ENCODE peak calls at places on chromosomes 5 and 9, in four cellular contexts. O, V, R and K are unnamed samples.

GRCh38 chr5:142979636-142980035 is 209.5 kb downstream of the ARHGAP26 start:
- DNase-seq in R (no peak), O (no peak), V (no peak), K (no peak)

GRCh38 chr9:98206754-98207153 is 14.3 kb upstream of the CORO2A start:
- DNase-seq in V (no peak), O (no peak), R (no peak), K (no peak)

GRCh38 chr5:72519191-72519590 is 12.0 kb upstream of the ZNF366 start:
- DNase-seq in O (no peak), V (no peak), R (no peak), K (no peak)

GRCh38 chr5:39437469-39437868 is 12.7 kb upstream of the DAB2 start:
- DNase-seq in O (no peak), V (no peak), R (peak), K (no peak)

GRCh38 chr5:163259495-163259894 is 177.9 kb upstream of the CCNG1 start:
- DNase-seq in O (no peak), V (no peak), R (no peak), K (no peak)

GRCh38 chr9:116355153-116355827 is 201.7 kb downstream of the PAPPA start:
- DNase-seq in O (no peak), V (no peak), R (peak), K (no peak)

GRCh38 chr5:56615750-56616149 is 199.6 kb upstream of the MAP3K1 start:
- DNase-seq in R (no peak), O (no peak), V (no peak), K (no peak)

GRCh38 chr9:100150209-100150608 is 51.2 kb downstream of the INVS start:
- DNase-seq in O (no peak), V (no peak), R (no peak), K (no peak)

GRCh38 chr5:68479524-68479923 is 264.0 kb downstream of the PIK3R1 start:
- DNase-seq in V (no peak), O (no peak), R (no peak), K (no peak)

GRCh38 chr9:126459126-126459525 is 132.5 kb downstream of the MVB12B start:
- DNase-seq in V (no peak), R (no peak), O (no peak), K (no peak)

GRCh38 chr5:128826290-128826689 is 139.0 kb upstream of the SLC27A6 start:
- DNase-seq in R (no peak), V (no peak), O (no peak), K (no peak)

GRCh38 chr5:91383956-91384300 is 811 bp upstream of the ARRDC3 start:
- DNase-seq in V (no peak), R (peak), O (no peak), K (no peak)

GRCh38 chr9:126217797-126218196 is 108.8 kb upstream of the MVB12B start:
- DNase-seq in R (no peak), V (no peak), O (no peak), K (peak)

GRCh38 chr5:154076240-154076922 is 37.6 kb downstream of the MFAP3 start:
- DNase-seq in R (no peak), V (no peak), O (no peak), K (no peak)

GRCh38 chr9:121372563-121373400 is 2.7 kb upstream of the STOM start:
- DNase-seq in V (no peak), R (peak), O (peak), K (no peak)

GRCh38 chr5:179195561-179196419 is 135.6 kb downstream of the ZNF354C start:
- DNase-seq in O (no peak), V (no peak), R (no peak), K (no peak)

GRCh38 chr5:50888754-50889153 is 222.3 kb downstream of the PARP8 start:
- DNase-seq in O (no peak), R (no peak), V (no peak), K (no peak)

GRCh38 chr9:9920425-9920824 is 692.4 kb downstream of the PTPRD start:
- DNase-seq in R (no peak), V (no peak), O (no peak), K (no peak)

GRCh38 chr5:1292846-1293415 is 1.9 kb downstream of the TERT start:
- DNase-seq in R (no peak), V (no peak), O (no peak), K (peak)

GRCh38 chr5:57834829-57835554 is 352.4 kb upstream of the ACTBL2 start:
- DNase-seq in O (no peak), V (no peak), R (peak), K (no peak)

DNA sequence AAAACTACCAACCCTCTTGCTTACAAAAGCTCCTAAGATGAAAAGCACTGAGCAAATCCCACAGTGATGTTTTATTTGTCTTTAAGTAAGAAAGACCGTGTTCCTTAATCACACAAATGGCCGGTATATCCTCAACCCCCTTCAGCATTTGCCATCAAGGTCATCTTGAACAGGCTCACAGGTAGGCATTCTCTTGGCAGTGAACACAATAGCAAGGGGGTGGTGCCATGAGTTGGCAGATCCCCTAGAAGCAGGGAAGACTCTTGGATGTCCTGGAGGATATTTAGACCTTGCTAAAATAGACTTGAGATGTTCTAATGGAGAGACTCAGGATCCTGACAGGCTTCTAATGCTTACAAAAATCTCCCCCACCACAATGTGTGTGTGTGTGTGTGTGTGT is 323.0 kb downstream of the SPOCK1 start:
- DNase-seq in O (no peak), R (no peak), V (no peak), K (no peak)
- TF ChIP-seq PHF8 in O (no peak), R (no peak), V (no peak), K (no peak)

DNA sequence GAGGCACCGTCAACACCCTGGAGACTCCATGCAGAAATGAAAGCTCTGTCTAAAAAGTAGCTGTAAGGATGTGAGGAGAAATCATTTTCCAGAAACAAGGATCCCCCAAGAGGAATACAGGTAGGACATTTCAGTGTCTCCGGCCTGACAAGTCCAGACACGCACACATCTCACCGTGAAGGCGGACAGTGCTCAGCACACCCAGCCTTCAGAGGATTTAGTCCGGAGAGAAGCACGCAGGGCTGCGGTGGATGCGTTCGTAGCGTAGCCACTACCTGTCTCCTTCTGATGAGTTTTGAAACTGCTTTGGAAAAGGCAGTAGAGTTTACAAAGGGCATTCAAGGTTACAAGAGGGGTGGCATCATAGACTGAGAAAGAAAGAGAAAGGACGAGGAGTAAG is 110.6 kb upstream of the ERCC6L2 start:
- DNase-seq in R (no peak), O (no peak), V (no peak), K (no peak)
- TF ChIP-seq PHF8 in R (no peak), O (no peak), V (no peak), K (no peak)

DNA sequence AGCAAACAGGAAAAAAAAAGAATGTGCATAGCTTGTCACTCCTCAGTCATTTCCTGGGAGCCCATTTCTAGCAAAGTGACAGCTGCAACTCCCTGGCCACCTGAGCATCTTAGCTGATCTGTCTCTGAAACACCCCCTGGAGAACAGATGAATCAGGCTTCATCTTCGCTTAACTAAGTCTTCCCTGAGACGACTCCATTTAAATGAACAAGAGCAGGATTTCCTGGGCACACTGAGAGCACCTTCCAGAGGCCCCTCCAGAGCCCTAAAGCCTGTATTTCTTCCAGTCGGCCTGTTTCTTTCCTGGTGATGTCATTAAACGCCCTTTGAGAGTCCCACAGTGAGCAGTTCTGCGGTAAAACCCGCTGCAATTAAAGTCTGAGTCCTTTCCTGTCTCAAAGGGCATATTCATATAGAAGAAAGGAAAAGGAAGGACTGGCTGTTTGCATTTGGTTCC is 13.9 kb downstream of the TGFBI start:
- DNase-seq in O (no peak), R (peak), V (no peak), K (no peak)
- TF ChIP-seq PHF8 in O (no peak), R (no peak), V (no peak), K (no peak)

DNA sequence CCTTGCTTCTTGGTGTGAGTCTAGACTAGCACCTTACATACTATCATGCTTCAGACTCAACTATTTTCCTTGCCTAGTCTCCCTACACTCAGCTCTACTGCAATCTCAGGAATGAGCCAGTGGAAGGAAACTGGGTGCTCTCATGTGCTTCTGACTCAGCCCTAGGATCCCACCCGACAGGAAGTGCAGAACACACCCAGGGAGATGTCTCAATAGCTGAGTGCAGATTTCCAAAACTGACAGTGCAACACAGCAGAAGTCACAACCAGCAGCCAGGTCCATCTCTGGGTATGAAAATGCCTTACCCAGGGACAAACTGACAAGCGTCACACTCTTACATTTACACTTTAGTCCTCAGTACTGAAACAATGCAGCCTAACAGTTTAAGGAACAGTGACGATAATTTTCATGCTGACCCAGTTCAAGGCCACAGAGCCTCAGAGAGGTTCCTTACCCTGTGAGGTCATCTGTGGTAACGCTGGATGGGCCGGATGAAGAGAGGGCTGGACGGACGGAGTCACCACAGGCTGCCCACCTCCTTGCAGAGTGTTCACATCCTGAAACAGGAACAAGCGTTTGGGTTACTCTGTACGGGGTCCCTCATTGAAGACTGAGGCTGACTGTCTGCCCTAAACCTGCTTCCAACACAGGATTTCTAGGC is 33.0 kb downstream of the FKBP15 start:
- DNase-seq in V (peak), O (no peak), R (peak), K (no peak)
- TF ChIP-seq PHF8 in V (no peak), O (no peak), R (no peak), K (no peak)

GRCh38 chr9:580652-581342 is 260.7 kb upstream of the DMRT1 start:
- DNase-seq in O (no peak), V (no peak), R (no peak), K (no peak)

GRCh38 chr9:582775-583174 is 258.7 kb upstream of the DMRT1 start:
- DNase-seq in R (no peak), V (no peak), O (no peak), K (no peak)

GRCh38 chr9:581673-582497 is 259.6 kb upstream of the DMRT1 start:
- DNase-seq in R (peak), V (no peak), O (peak), K (peak)
- TF ChIP-seq PHF8 in R (no peak), V (no peak), O (no peak), K (no peak)

GRCh38 chr9:82911997-82912396 is 150.9 kb downstream of the RASEF start:
- DNase-seq in R (no peak), V (no peak), O (no peak), K (no peak)

GRCh38 chr9:82912639-82913038 is 150.3 kb downstream of the RASEF start:
- DNase-seq in V (no peak), O (no peak), R (no peak), K (no peak)
- TF ChIP-seq PHF8 in V (no peak), O (no peak), R (no peak), K (no peak)

DNA sequence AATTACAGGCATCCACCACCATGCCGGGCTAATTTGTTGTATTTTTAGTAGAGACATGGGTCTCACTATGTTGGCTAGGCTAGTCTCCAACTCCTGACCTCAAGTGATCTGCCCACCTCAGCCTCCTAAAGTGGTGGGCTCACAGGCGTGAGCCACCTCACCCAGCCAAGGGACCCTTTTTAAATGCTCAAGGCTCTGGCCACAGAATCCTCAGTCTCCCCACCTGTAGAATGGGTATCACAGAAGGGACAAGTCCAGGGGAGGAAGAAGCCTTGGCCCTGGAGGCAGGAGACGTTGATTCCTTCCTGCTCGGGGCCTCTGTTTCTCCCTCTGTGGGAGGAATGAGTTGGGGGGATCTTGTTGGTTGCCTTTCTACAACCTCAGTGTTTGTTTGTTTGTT is 45.7 kb downstream of the GTF3C4 start:
- DNase-seq in O (no peak), R (no peak), V (no peak), K (no peak)
- TF ChIP-seq PHF8 in O (no peak), R (no peak), V (no peak), K (no peak)